ENCODE peak calls at places on chromosomes 6 and 20, in four cellular contexts. T is K562, I is HepG2, E is H1. V is an unnamed sample.
A peak's percentile ranks its signal among the peaks of the same experiment; 100 is the strongest.

GRCh38 chr6:167268683-167269280 is 22.3 kb upstream of the UNC93A start:
- DNase-seq in T (no peak), I (peak; percentile 93), E (no peak), V (no peak)

GRCh38 chr20:5845686-5846651 is 95.8 kb downstream of the SHLD1 start:
- DNase-seq in T (no peak), I (no peak), E (no peak), V (peak; percentile 12)

GRCh38 chr6:123402052-123402451 is 234.7 kb downstream of the TRDN start:
- DNase-seq in T (no peak), I (no peak), E (no peak), V (no peak)

GRCh38 chr20:37992802-37993538 is 40.3 kb downstream of the TTI1 start:
- DNase-seq in T (peak; percentile 73), I (peak; percentile 55), E (no peak), V (no peak)

GRCh38 chr20:16368645-16369292 is 204.5 kb downstream of the KIF16B start:
- DNase-seq in T (no peak), I (peak; percentile 64), E (no peak), V (no peak)

GRCh38 chr6:95266537-95267258 is 310.6 kb upstream of the MANEA start:
- DNase-seq in T (no peak), I (no peak), E (no peak), V (no peak)

GRCh38 chr6:106974999-106975698 is 620 bp upstream of the CD24 start:
- DNase-seq in T (peak; percentile 70), I (no peak), E (peak; percentile 82), V (no peak)

GRCh38 chr6:91633374-91634184 is 1046.7 kb upstream of the MAP3K7 start:
- DNase-seq in T (no peak), I (no peak), E (no peak), V (no peak)

GRCh38 chr6:97963148-97963680 is 680.2 kb upstream of the MMS22L start:
- DNase-seq in T (no peak), I (no peak), E (no peak), V (no peak)

GRCh38 chr20:61500791-61501321 is 248.8 kb downstream of the CDH4 start:
- DNase-seq in T (no peak), I (no peak), E (no peak), V (no peak)

GRCh38 chr6:157840776-157841175 is 17.7 kb downstream of the SNX9 start:
- DNase-seq in T (peak; percentile 62), I (no peak), E (no peak), V (no peak)

GRCh38 chr20:61253640-61254511 is 1.8 kb downstream of the CDH4 start:
- DNase-seq in T (no peak), I (no peak), E (peak; percentile 61), V (no peak)

GRCh38 chr6:109465772-109466171 is 10.2 kb upstream of the MICAL1 start:
- DNase-seq in T (no peak), I (no peak), E (no peak), V (no peak)

GRCh38 chr6:155219858-155220301 is 43.9 kb upstream of the CLDN20 start:
- DNase-seq in T (no peak), I (no peak), E (no peak), V (no peak)

GRCh38 chr6:42359021-42359420 is 92.7 kb downstream of the TRERF1 start:
- DNase-seq in T (no peak), I (no peak), E (no peak), V (no peak)

GRCh38 chr20:34262488-34263288 is 21.5 kb downstream of the ASIP start:
- DNase-seq in T (peak; percentile 50), I (peak; percentile 70), E (no peak), V (no peak)

GRCh38 chr20:54351371-54352136 is 123.8 kb upstream of the DOK5 start:
- DNase-seq in T (no peak), I (no peak), E (no peak), V (no peak)

GRCh38 chr20:52987295-52987694 is 15.1 kb downstream of the TSHZ2 start:
- DNase-seq in T (no peak), I (no peak), E (no peak), V (no peak)

GRCh38 chr6:109024368-109024767 is 70.3 kb downstream of the SESN1 start:
- DNase-seq in T (no peak), I (no peak), E (no peak), V (no peak)

GRCh38 chr6:97689078-97689754 is 406.2 kb upstream of the MMS22L start:
- DNase-seq in T (no peak), I (no peak), E (no peak), V (no peak)

GRCh38 chr6:45577836-45578504 is 200.2 kb upstream of the SUPT3H start:
- DNase-seq in T (no peak), I (no peak), E (peak; percentile 28), V (no peak)

GRCh38 chr6:37648465-37649330 is 49.0 kb downstream of the MDGA1 start:
- DNase-seq in T (peak; percentile 59), I (no peak), E (peak; percentile 100), V (no peak)

GRCh38 chr6:75526502-75527127 is 33.0 kb upstream of the FILIP1 start:
- DNase-seq in T (peak; percentile 71), I (peak; percentile 56), E (peak; percentile 61), V (peak; percentile 40)

GRCh38 chr6:145318952-145319351 is 416.4 kb downstream of the EPM2A start:
- DNase-seq in T (no peak), I (peak; percentile 20), E (no peak), V (no peak)

GRCh38 chr6:124753562-124753961 is 208.7 kb upstream of the RNF217 start:
- DNase-seq in T (no peak), I (no peak), E (no peak), V (no peak)

GRCh38 chr6:159761873-159762680 is at the start of gene ACAT2:
- DNase-seq in T (peak; percentile 98), I (peak; percentile 97), E (peak; percentile 93), V (peak; percentile 78)

GRCh38 chr6:159759645-159760044 is 2.2 kb upstream of the ACAT2 start:
- DNase-seq in T (no peak), I (no peak), E (no peak), V (no peak)

GRCh38 chr6:159760602-159761057 is 1.2 kb upstream of the ACAT2 start:
- DNase-seq in T (no peak), I (peak; percentile 24), E (peak; percentile 52), V (no peak)

GRCh38 chr6:159761135-159761872 is 541 bp upstream of the ACAT2 start:
- DNase-seq in T (peak; percentile 52), I (peak; percentile 14), E (peak; percentile 59), V (no peak)

GRCh38 chr6:159762681-159763293 is 942 bp downstream of the ACAT2 start:
- DNase-seq in T (peak; percentile 37), I (peak; percentile 74), E (no peak), V (no peak)
- TF ChIP-seq BRCA1 in T (no peak), I (no peak), E (no peak), V (no peak)

GRCh38 chr20:1376453-1377270 is 16.2 kb downstream of the FKBP1A start:
- DNase-seq in T (no peak), I (no peak), E (no peak), V (no peak)
- TF ChIP-seq BRCA1 in T (no peak), I (no peak), E (no peak), V (no peak)

DNA sequence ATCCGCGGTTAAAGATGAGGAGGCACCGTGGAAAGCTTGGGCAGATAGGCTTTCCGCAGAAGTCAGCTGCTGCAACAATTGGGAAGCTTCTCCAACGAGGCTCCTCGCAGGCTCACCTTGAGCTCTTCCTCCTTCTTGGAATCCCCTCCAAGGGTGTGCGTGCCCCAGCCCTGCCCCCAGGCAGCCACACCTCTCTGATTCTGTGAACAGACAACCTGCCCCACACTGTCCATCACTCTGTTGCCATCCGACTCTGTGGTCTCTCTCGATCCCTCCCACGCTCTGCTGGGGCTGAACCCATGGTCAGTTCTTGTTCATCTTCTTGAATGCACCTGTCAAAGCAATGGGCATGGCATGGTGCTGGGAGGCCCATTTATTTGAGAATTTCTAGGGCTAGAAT is 31.5 kb downstream of the PACSIN1 start:
- DNase-seq in T (no peak), I (no peak), E (no peak), V (no peak)
- TF ChIP-seq BRCA1 in T (no peak), I (no peak), E (no peak), V (no peak)

GRCh38 chr6:39889229-39889628 is 45.0 kb downstream of the MOCS1 start:
- DNase-seq in T (no peak), I (no peak), E (no peak), V (no peak)

GRCh38 chr6:39885691-39886090 is 48.6 kb downstream of the MOCS1 start:
- DNase-seq in T (no peak), I (peak; percentile 22), E (no peak), V (no peak)

GRCh38 chr6:39884696-39885095 is 49.6 kb downstream of the MOCS1 start:
- DNase-seq in T (no peak), I (no peak), E (no peak), V (no peak)

GRCh38 chr6:39886871-39887270 is 47.4 kb downstream of the MOCS1 start:
- DNase-seq in T (no peak), I (no peak), E (no peak), V (no peak)

DNA sequence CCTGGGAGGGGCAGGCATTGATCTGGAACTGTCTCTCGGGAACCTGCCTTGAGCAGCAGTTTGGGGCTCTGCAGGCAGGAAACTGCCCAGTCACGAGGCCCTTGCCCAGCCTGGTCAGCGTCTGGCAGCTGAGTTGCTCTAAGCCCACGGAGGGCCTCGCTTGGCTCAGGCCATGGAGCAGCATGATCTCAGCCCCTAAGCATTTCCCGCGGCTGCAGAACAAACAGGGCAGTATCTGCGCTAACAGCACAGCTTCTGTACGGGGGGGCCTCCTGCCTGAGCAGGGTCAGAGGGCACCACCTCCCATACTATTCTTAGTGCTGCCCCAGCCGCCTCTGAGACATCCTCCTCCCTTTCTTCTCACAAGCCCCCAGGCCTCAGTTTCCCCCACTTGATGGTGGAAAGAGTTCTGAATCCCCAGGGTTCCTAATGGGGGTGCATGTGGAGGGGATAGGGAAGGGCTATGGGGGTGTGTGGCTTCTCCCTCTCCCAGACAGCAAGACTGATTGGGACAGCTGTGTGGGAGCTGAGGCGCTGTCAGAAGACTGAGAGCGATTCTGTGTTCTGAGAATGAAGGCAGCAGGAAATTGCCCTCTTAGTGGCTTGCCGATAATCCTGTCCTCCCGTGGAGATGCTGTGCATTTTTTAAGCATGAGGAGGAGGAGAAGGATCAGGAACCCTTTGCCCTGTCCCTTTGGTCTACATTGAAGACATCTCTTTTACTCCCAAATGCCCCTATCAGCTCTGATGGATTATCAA is 46.4 kb downstream of the MOCS1 start:
- DNase-seq in T (no peak), I (peak; percentile 85), E (no peak), V (no peak)
- TF ChIP-seq BRCA1 in T (no peak), I (no peak), E (no peak), V (no peak)

DNA sequence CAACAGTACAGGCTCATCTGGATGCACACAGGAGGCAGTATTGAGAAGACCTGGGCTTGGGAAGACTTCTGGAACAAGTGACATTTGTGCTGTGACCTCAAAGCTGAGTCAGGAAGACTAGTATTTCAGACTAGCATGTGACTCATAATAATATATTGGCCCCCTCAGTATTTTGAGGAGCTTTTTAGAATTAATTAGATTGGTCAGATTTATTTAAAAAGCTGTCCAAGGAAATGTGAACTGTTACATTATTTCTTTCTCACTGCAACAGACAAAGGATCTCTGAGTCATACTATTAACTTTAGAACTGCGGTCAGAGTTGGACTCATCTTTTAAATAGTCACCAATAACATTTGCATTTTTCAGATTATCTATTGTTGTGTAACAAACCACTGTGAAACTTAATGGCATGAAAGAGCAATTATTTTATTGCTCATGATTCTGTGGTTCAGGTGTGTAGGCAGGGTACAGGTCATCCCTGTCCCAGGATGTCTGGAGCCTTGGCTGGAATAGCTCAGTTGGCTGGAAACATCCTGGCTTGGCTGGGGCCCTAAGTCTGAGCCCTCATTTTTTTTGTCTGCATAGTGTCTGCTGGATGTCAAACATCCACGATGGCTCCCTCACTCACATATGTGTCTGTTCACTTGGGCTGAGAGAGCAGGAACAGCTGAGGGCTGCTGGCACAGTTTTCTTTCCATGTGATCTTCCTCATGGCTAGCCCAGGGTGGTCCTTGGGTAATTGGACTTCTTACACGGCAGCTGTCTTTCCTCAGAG is 46.8 kb downstream of the MAP3K4 start:
- DNase-seq in T (no peak), I (no peak), E (no peak), V (peak; percentile 72)
- TF ChIP-seq BRCA1 in T (no peak), I (no peak), E (no peak), V (no peak)